ENCODE peak calls at places on chromosomes 16 and 17, in four cellular contexts. Z is AG04450; F is CD8-positive, alpha-beta T cell; Y is pancreas. K is an unnamed sample.

GRCh38 chr16:5438591-5438990 is 341.0 kb upstream of the EEF2KMT start:
- DNase-seq in Y (no peak), Z (no peak), F (no peak), K (no peak)

GRCh38 chr17:17514361-17514992 is 18.3 kb upstream of the RASD1 start:
- DNase-seq in Z (no peak), Y (no peak), F (no peak), K (no peak)

GRCh38 chr16:30797670-30798309 is 10.8 kb upstream of the ZNF629 start:
- DNase-seq in Y (no peak), Z (no peak), F (no peak), K (no peak)

GRCh38 chr17:64358261-64358788 is 32.3 kb downstream of the PECAM1 start:
- DNase-seq in Z (no peak), F (no peak), Y (no peak), K (no peak)

GRCh38 chr17:77617516-77617915 is 341.0 kb upstream of the TNRC6C start:
- DNase-seq in F (no peak), Y (no peak), Z (no peak), K (no peak)

GRCh38 chr17:4420692-4421131 is 13.0 kb upstream of the SPNS3 start:
- DNase-seq in F (peak), Y (peak), Z (peak), K (no peak)

GRCh38 chr16:80174416-80174815 is 366.4 kb upstream of the DYNLRB2 start:
- DNase-seq in F (no peak), Y (no peak), Z (peak), K (no peak)

GRCh38 chr17:66730497-66730923 is 104.4 kb upstream of the CACNG5 start:
- DNase-seq in F (no peak), Z (no peak), Y (no peak), K (no peak)

GRCh38 chr17:27408891-27409290 is 47.4 kb upstream of the KSR1 start:
- DNase-seq in F (no peak), Y (no peak), Z (no peak), K (no peak)

GRCh38 chr16:75541236-75541635 is 5.3 kb upstream of the CHST5 start:
- DNase-seq in Z (no peak), Y (no peak), F (no peak), K (no peak)

GRCh38 chr16:8959921-8960787 is 3.6 kb downstream of the USP7 start:
- DNase-seq in Y (no peak), F (no peak), Z (no peak), K (no peak)

GRCh38 chr17:40345161-40346034 is 19.1 kb downstream of the GJD3 start:
- DNase-seq in Y (peak), F (peak), Z (no peak), K (no peak)

GRCh38 chr17:4548721-4549531 is 6.3 kb downstream of the MYBBP1A start:
- DNase-seq in Z (no peak), F (no peak), Y (no peak), K (no peak)

GRCh38 chr16:68146583-68146982 is 61.4 kb downstream of the NFATC3 start:
- DNase-seq in F (no peak), Z (peak), Y (no peak), K (no peak)

GRCh38 chr17:79102214-79102613 is 27.6 kb downstream of the ENGASE start:
- DNase-seq in F (no peak), Y (no peak), Z (no peak), K (no peak)

GRCh38 chr17:71296005-71296404 is 824.8 kb upstream of the SOX9 start:
- DNase-seq in F (no peak), Z (no peak), Y (no peak), K (no peak)

GRCh38 chr17:4514206-4514605 is 15.5 kb downstream of the SPNS2 start:
- DNase-seq in Z (no peak), F (no peak), Y (peak), K (no peak)

GRCh38 chr17:81401727-81402529 is 6.7 kb downstream of the BAHCC1 start:
- DNase-seq in Y (no peak), Z (no peak), F (no peak), K (no peak)

GRCh38 chr16:84446596-84447392 is 57.7 kb downstream of the MEAK7 start:
- DNase-seq in Y (no peak), Z (no peak), F (no peak), K (no peak)

GRCh38 chr16:53087101-53087500 is 32.3 kb downstream of the CHD9 start:
- DNase-seq in Y (no peak), Z (no peak), F (no peak), K (no peak)

GRCh38 chr16:81073560-81074330 is 3.3 kb downstream of the C16orf46 start:
- DNase-seq in Z (no peak), Y (no peak), F (no peak), K (no peak)

GRCh38 chr17:32495347-32496253 is 8.8 kb downstream of the CDK5R1 start:
- DNase-seq in Z (no peak), F (peak), Y (no peak), K (no peak)

GRCh38 chr17:71496552-71496951 is 624.3 kb upstream of the SOX9 start:
- DNase-seq in F (no peak), Z (no peak), Y (no peak), K (no peak)

GRCh38 chr17:69012895-69013805 is 47.6 kb downstream of the ABCA9 start:
- DNase-seq in Z (no peak), F (no peak), Y (no peak), K (no peak)

GRCh38 chr16:17205279-17206139 is 265.3 kb downstream of the XYLT1 start:
- DNase-seq in F (no peak), Y (peak), Z (peak), K (no peak)

GRCh38 chr17:29295420-29295819 is 1.5 kb upstream of the NUFIP2 start:
- DNase-seq in Z (no peak), F (no peak), Y (no peak), K (no peak)

GRCh38 chr17:57966875-57967274 is 11.7 kb upstream of the CUEDC1 start:
- DNase-seq in Y (no peak), F (no peak), Z (no peak), K (no peak)

GRCh38 chr17:44804301-44805061 is 25.6 kb downstream of the GJC1 start:
- DNase-seq in Z (no peak), Y (no peak), F (no peak), K (no peak)

GRCh38 chr17:29674270-29674669 is 51.6 kb upstream of the CORO6 start:
- DNase-seq in F (no peak), Y (no peak), Z (no peak), K (peak)

GRCh38 chr17:35735036-35735805 is 3.8 kb downstream of the RASL10B start:
- DNase-seq in Z (no peak), F (no peak), Y (no peak), K (no peak)

GRCh38 chr17:35740997-35741931 is 9.8 kb downstream of the RASL10B start:
- DNase-seq in F (no peak), Z (no peak), Y (no peak), K (no peak)

GRCh38 chr17:35740216-35740615 is 8.8 kb downstream of the RASL10B start:
- DNase-seq in Z (no peak), F (no peak), Y (no peak), K (no peak)

GRCh38 chr17:35736236-35736635 is 4.8 kb downstream of the RASL10B start:
- DNase-seq in Z (no peak), F (no peak), Y (no peak), K (no peak)

DNA sequence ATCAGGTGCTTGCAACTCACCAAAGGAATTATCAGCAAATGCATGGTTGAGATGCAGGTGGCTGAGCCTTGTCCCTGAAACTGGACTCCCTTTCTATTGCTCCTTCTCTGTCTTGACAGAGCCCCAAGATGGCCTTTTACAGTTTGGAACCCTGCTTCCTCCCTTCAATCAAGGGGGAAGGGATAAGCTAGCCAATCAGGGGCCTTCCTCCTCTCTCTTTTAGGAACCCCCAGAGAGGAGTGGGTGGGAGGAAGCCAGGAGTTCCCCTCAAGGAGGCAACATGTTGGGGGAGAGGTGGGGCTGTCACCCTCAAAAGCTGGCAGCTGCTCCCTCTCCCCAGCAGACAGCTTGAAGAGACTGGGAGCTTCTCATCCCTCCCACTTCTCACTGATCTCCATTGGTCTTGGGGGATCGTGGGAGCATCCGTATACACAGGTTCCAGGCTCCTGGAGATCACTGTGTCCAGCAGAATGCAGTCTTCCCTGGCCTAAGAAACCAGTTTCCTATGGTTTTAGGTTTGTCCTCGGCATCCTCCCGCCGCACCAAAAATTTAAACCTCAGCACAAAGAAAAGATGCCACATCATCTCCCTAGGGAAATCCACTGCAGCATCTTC is 7.2 kb downstream of the RASL10B start:
- DNase-seq in Z (no peak), F (no peak), Y (no peak), K (no peak)
- TF ChIP-seq CTCF in Z (no peak), F (no peak), Y (no peak), K (no peak)

GRCh38 chr17:42782402-42783061 is 2.1 kb downstream of the WNK4 start:
- DNase-seq in Z (no peak), Y (no peak), F (no peak), K (no peak)
- H3K4me3 ChIP-seq in Z (peak), Y (no peak), F (no peak), K (no peak)

DNA sequence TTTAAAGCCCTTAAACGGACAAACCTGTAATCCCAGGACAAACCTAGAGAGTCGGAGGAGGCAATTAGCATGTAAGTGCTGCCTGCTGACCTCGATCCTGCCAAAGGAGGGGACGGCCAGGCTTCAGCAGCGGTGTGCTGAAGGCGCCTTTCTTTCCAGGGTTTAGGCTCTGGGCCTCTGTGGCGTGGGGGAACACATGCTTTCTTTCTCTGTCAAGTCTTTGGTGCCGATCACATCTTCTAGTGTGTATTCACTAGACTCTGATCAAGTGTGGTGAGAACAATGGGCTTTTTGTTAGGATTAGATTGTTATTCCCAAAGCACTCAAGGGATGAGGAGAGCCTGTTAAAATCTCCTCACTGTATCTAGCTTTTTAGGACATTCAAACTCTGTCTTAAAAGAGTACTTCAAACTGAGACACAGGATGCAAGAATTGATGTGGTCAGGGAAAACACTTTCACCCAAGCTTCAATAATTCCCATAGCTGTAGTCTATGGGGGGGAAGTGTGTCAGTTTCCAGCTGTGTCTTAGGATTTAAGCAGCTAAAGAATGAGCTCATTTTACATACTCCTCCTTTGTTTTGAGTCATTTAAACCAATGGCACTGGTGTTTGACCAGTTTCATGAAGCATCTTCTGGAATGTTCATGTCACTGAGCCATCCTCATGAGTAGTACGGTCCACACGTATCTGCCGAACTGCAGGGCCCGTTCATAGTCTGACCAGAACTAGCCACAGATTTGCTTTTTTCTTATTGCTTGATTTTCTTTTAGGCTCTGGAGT is 51.2 kb downstream of the RPA1 start:
- DNase-seq in F (no peak), Y (no peak), Z (no peak), K (no peak)
- TF ChIP-seq CTCF in F (no peak), Y (no peak), Z (no peak), K (no peak)

GRCh38 chr16:48244080-48244862 is at the start of gene LONP2:
- DNase-seq in Z (peak), Y (peak), F (peak), K (peak)
- H3K4me3 ChIP-seq in Z (peak), Y (peak), F (peak), K (peak)

K was measured in GM12864.